ENCODE peak calls at places on chromosomes 12 and 14, in nine cellular contexts. I, X, H, Q, Z, V, M, P and W are unnamed samples.

GRCh38 chr14:84708865-84709264 is 821.1 kb upstream of the FLRT2 start:
- DNase-seq in I (no peak), X (no peak), H (no peak), Q (no peak), Z (no peak), V (no peak), M (no peak), P (no peak), W (no peak)

GRCh38 chr12:82862876-82863649 is 176.4 kb downstream of the TMTC2 start:
- DNase-seq in I (no peak), X (no peak), H (no peak), Q (no peak), Z (no peak), V (no peak), M (no peak), P (no peak), W (no peak)

GRCh38 chr14:28765907-28766504 is 581 bp upstream of the FOXG1 start:
- DNase-seq in I (peak), X (no peak), H (peak), Q (peak), Z (no peak), V (no peak), M (no peak), P (no peak), W (no peak)

GRCh38 chr12:107372229-107372658 is 278.9 kb upstream of the CRY1 start:
- DNase-seq in I (no peak), X (no peak), H (no peak), Q (no peak), Z (no peak), V (no peak), M (peak), P (peak), W (no peak)

GRCh38 chr12:112936264-112936663 is 2.0 kb upstream of the OAS3 start:
- DNase-seq in I (no peak), X (no peak), H (no peak), Q (no peak), Z (no peak), V (no peak), M (no peak), P (no peak), W (no peak)

GRCh38 chr14:37197421-37198272 is at the start of gene MIPOL1:
- DNase-seq in I (peak), X (peak), H (peak), Q (peak), Z (no peak), V (peak), M (peak), P (peak), W (peak)

GRCh38 chr12:77697126-77697525 is 133.6 kb upstream of the NAV3 start:
- DNase-seq in I (no peak), X (no peak), H (no peak), Q (no peak), Z (no peak), V (no peak), M (no peak), P (no peak), W (no peak)

GRCh38 chr12:4997939-4998338 is 45.7 kb upstream of the KCNA5 start:
- DNase-seq in I (no peak), X (no peak), H (peak), Q (no peak), Z (no peak), V (peak), M (peak), P (peak), W (no peak)

GRCh38 chr12:5794156-5794555 is 150.9 kb downstream of the ANO2 start:
- DNase-seq in I (no peak), X (no peak), H (no peak), Q (no peak), Z (no peak), V (no peak), M (no peak), P (no peak), W (no peak)

GRCh38 chr12:116380066-116380465 is 102.6 kb upstream of the MED13L start:
- DNase-seq in I (no peak), X (no peak), H (peak), Q (no peak), Z (no peak), V (no peak), M (no peak), P (no peak), W (no peak)

GRCh38 chr12:14545144-14546124 is 22.2 kb downstream of the PLBD1 start:
- DNase-seq in I (no peak), X (no peak), H (no peak), Q (no peak), Z (no peak), V (no peak), M (no peak), P (no peak), W (no peak)

GRCh38 chr14:100528962-100529560 is 58.2 kb downstream of the BEGAIN start:
- DNase-seq in I (peak), X (no peak), H (no peak), Q (no peak), Z (no peak), V (no peak), M (no peak), P (no peak), W (peak)

GRCh38 chr14:90140956-90141316 is 79.1 kb downstream of the KCNK13 start:
- DNase-seq in I (no peak), X (no peak), H (peak), Q (no peak), Z (no peak), V (peak), M (peak), P (no peak), W (no peak)

GRCh38 chr14:32469388-32470160 is 140.5 kb downstream of the AKAP6 start:
- DNase-seq in I (no peak), X (no peak), H (peak), Q (peak), Z (no peak), V (peak), M (peak), P (peak), W (no peak)

GRCh38 chr14:37232907-37233481 is 35.3 kb downstream of the MIPOL1 start:
- DNase-seq in I (no peak), X (no peak), H (peak), Q (peak), Z (no peak), V (peak), M (peak), P (peak), W (no peak)

GRCh38 chr14:24992624-24993360 is 57.2 kb downstream of the STXBP6 start:
- DNase-seq in I (no peak), X (no peak), H (no peak), Q (no peak), Z (no peak), V (no peak), M (no peak), P (no peak), W (no peak)

GRCh38 chr12:107645630-107646333 is 39.8 kb upstream of the PWP1 start:
- DNase-seq in I (peak), X (no peak), H (no peak), Q (peak), Z (no peak), V (no peak), M (no peak), P (no peak), W (no peak)

GRCh38 chr12:86660488-86661171 is 404.4 kb upstream of the MGAT4C start:
- DNase-seq in I (no peak), X (no peak), H (peak), Q (no peak), Z (no peak), V (peak), M (peak), P (peak), W (no peak)

GRCh38 chr12:13223176-13223806 is 26.8 kb downstream of the EMP1 start:
- DNase-seq in I (no peak), X (no peak), H (peak), Q (no peak), Z (no peak), V (peak), M (peak), P (peak), W (no peak)